ENCODE peak calls at places on chromosome 18, in five cellular contexts. Y is mucosa of descending colon, F is Calu3, M is A549, K is fibroblast of the aortic adventitia. S is an unnamed sample.

GRCh38 chr18:57446322-57446721 is 11.1 kb downstream of the ONECUT2 start:
- DNase-seq in Y (no peak), F (peak), M (peak), K (no peak), S (peak)

GRCh38 chr18:44136326-44136725 is 544.4 kb upstream of the SETBP1 start:
- DNase-seq in Y (no peak), F (no peak), M (no peak), K (no peak), S (no peak)

GRCh38 chr18:53380063-53380639 is 844.3 kb downstream of the MBD2 start:
- DNase-seq in Y (no peak), F (peak), M (peak), K (no peak), S (no peak)

GRCh38 chr18:41113885-41114482 is 841.0 kb upstream of the PIK3C3 start:
- DNase-seq in Y (no peak), F (no peak), M (no peak), K (peak), S (no peak)

GRCh38 chr18:14939141-14939540 is 191.2 kb downstream of the ANKRD30B start:
- DNase-seq in Y (no peak), F (no peak), M (no peak), K (no peak), S (no peak)

GRCh38 chr18:75638597-75639467 is 211.3 kb upstream of the SMIM21 start:
- DNase-seq in Y (no peak), F (no peak), M (no peak), K (peak), S (peak)

GRCh38 chr18:36325846-36326245 is 28.3 kb downstream of the FHOD3 start:
- DNase-seq in Y (no peak), F (no peak), M (no peak), K (no peak), S (no peak)

GRCh38 chr18:79616651-79617518 is 62.7 kb upstream of the CTDP1 start:
- DNase-seq in Y (no peak), F (no peak), M (no peak), K (no peak), S (peak)

GRCh38 chr18:3074094-3074493 is 61.1 kb upstream of the LPIN2 start:
- DNase-seq in Y (no peak), F (no peak), M (no peak), K (no peak), S (no peak)

GRCh38 chr18:23703057-23703986 is 14.1 kb downstream of the LAMA3 start:
- DNase-seq in Y (no peak), F (peak), M (peak), K (peak), S (no peak)

GRCh38 chr18:74351354-74351753 is 35.7 kb downstream of the C18orf63 start:
- DNase-seq in Y (no peak), F (no peak), M (no peak), K (peak), S (no peak)

GRCh38 chr18:77140439-77141109 is 8.0 kb upstream of the MBP start:
- DNase-seq in Y (no peak), F (no peak), M (no peak), K (no peak), S (no peak)

GRCh38 chr18:79587298-79588125 is 92.1 kb upstream of the CTDP1 start:
- DNase-seq in Y (peak), F (no peak), M (no peak), K (no peak), S (peak)

GRCh38 chr18:21141678-21142422 is 30.2 kb upstream of the ROCK1 start:
- DNase-seq in Y (no peak), F (no peak), M (no peak), K (peak), S (no peak)

GRCh38 chr18:61597321-61597720 is 264.1 kb downstream of the CDH20 start:
- DNase-seq in Y (no peak), F (no peak), M (no peak), K (no peak), S (no peak)

GRCh38 chr18:7174359-7175107 is 56.4 kb upstream of the LRRC30 start:
- DNase-seq in Y (no peak), F (peak), M (no peak), K (no peak), S (peak)

GRCh38 chr18:79901665-79902064 is 49.8 kb downstream of the SLC66A2 start:
- DNase-seq in Y (no peak), F (no peak), M (no peak), K (no peak), S (no peak)

GRCh38 chr18:55343396-55344073 is 244.5 kb downstream of the TCF4 start:
- DNase-seq in Y (no peak), F (no peak), M (no peak), K (peak), S (no peak)

GRCh38 chr18:71503222-71503621 is 1040.9 kb downstream of the CBLN2 start:
- DNase-seq in Y (no peak), F (no peak), M (no peak), K (no peak), S (no peak)

GRCh38 chr18:3579701-3580100 is 129.7 kb downstream of the TGIF1 start:
- DNase-seq in Y (no peak), F (no peak), M (no peak), K (peak), S (no peak)

GRCh38 chr18:42437646-42438045 is 482.6 kb downstream of the PIK3C3 start:
- DNase-seq in Y (no peak), F (no peak), M (no peak), K (peak), S (no peak)

GRCh38 chr18:55534547-55534946 is 53.4 kb downstream of the TCF4 start:
- DNase-seq in Y (no peak), F (no peak), M (no peak), K (no peak), S (no peak)

GRCh38 chr18:9684901-9685738 is 23.0 kb upstream of the RAB31 start:
- DNase-seq in Y (no peak), F (no peak), M (no peak), K (peak), S (no peak)

GRCh38 chr18:4453712-4454547 is 1.2 kb downstream of the DLGAP1 start:
- DNase-seq in Y (no peak), F (no peak), M (no peak), K (no peak), S (peak)

GRCh38 chr18:61545281-61546245 is 212.3 kb downstream of the CDH20 start:
- DNase-seq in Y (no peak), F (no peak), M (no peak), K (no peak), S (no peak)

DNA sequence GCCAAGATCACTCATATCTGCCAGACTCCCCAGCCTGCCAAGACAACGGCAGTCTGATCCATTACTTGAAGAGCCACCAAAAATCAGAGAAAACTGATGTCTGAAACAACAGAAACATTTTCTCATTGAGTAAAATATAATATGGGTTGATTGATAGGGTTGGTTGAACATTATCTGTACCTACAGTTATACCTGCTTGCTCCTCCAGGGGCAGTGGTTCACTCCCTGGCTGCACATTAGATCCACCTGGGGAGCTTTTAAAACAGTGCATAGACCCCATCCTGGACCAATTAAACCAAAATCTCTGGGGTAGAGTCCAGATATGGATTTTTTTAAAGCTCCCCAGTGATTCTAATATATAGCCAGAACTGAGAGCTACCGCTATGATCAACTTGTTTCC is 43.6 kb upstream of the SLC14A2 start:
- DNase-seq in Y (no peak), F (no peak), M (peak), K (no peak), S (peak)
- TF ChIP-seq CTCF in Y (no peak), F (no peak), M (no peak), K (peak), S (peak)

DNA sequence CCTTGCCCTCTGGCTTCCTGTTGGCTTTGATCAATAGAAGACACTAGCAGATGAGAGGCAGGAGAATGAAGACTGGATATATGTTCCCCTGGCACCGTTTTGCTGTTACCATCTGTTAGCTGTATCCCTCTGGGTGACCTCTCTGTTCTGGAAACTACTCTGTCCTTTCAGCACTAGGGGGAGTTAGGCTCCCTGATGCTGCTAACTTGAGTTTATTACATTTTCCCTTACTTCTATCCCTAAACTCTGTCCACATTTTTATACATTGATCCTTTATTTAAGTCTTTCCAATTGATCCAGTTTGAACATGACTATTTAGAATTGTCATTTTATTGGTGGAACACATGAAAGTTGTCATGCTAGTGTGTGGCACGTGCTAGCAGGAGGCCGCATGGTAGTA is 1014.3 kb upstream of the CDH2 start:
- DNase-seq in Y (no peak), F (peak), M (peak), K (peak), S (peak)
- TF ChIP-seq CTCF in Y (no peak), F (peak), M (no peak), K (peak), S (peak)

DNA sequence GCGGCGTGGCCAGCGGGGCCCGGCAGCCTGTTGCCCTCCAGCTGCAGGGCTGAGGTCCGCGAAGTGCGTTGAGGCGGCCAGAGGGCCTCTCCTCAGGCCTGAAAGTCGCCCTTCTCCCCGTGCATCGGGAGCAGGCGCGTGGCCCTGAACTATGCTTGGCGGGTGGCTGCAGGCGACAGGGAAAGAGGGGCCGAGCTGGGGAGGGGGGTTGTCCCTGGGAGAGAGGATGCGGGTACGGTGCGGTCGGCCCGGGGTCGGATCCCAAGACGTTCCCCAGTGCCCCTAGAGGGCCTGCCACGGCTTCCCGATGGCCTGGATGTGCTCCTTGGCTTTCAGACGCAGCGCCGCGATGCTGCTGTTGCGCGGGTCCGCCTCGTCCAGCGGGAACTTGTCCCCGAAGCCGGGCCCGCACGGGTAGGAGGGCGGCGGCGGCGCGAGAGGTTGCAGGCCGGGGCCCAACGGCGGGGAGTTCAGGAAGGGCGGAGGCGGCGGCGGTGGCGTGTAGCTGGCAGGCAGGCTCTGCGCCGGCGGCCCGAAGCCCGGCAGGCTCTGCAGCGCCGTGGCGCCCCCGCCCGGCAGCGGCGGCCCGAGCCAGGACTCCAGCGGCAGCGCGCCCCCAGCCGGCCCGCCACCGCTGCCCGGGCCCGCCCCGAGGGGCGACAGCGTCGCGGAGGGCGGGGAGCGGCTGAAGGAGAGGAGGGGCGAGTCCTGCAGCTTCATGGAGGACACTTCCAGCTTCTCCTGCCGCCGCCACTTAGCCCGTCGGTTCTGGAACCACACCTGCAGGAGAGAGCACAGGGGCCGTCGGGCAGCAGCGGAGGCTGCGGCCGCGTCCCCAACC is 4.3 kb downstream of the RAX start:
- DNase-seq in Y (peak), F (peak), M (peak), K (no peak), S (peak)
- TF ChIP-seq CTCF in Y (no peak), F (peak), M (peak), K (no peak), S (no peak)

DNA sequence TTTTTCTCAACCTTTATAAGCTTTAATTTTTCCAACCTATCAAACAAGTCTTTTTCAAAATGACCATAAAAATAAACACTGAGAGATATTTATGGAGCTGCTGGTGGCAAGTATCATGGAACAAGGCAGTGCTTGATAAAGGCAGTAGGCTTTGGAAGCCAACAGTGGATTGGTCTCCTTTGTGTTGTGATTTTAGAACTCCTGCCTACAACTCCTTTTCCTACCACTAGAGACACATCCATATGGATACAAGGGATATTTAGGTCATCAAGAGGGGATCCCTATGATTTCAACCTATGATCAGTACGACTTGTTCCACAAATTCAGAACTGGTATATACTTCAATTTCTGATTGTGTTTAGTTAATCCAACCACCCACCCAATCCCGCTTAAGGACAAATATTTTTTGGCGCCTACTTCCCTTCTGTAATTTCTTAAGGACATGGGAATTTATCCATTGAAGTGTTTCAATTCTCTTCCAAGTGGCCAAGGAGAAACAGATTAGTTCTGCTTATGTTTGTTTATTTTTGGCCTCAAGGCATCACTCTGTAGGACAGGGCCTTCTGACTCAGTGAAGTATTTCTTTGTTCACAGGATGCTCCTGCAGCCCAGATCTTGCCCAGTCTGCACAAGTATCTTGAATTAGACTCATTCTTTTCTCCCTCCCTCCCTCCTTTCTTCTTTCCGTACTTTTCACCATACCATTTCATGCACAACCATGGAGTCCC is 2119.6 kb upstream of the PIK3C3 start:
- DNase-seq in Y (no peak), F (no peak), M (no peak), K (no peak), S (no peak)
- TF ChIP-seq CTCF in Y (no peak), F (no peak), M (no peak), K (no peak), S (no peak)

GRCh38 chr18:32670727-32671126 is 102.1 kb downstream of the KLHL14 start:
- DNase-seq in Y (no peak), F (no peak), M (no peak), K (no peak), S (no peak)

GRCh38 chr18:32674491-32674890 is 98.3 kb downstream of the KLHL14 start:
- DNase-seq in Y (no peak), F (peak), M (no peak), K (no peak), S (no peak)

GRCh38 chr18:32669549-32670165 is 103.2 kb downstream of the KLHL14 start:
- DNase-seq in Y (no peak), F (peak), M (no peak), K (no peak), S (no peak)
- TF ChIP-seq CTCF in Y (no peak), F (peak), M (no peak), K (no peak), S (no peak)

GRCh38 chr18:13568443-13569392 is 157.6 kb downstream of the FAM210A start:
- DNase-seq in Y (no peak), F (no peak), M (no peak), K (no peak), S (no peak)
- TF ChIP-seq CTCF in Y (no peak), F (no peak), M (no peak), K (no peak), S (no peak)

GRCh38 chr18:65721634-65722033 is 29.2 kb upstream of the CDH7 start:
- DNase-seq in Y (no peak), F (no peak), M (no peak), K (no peak), S (no peak)

GRCh38 chr18:65725421-65726050 is 25.3 kb upstream of the CDH7 start:
- DNase-seq in Y (peak), F (peak), M (no peak), K (no peak), S (peak)
- TF ChIP-seq CTCF in Y (no peak), F (peak), M (peak), K (no peak), S (peak)

DNA sequence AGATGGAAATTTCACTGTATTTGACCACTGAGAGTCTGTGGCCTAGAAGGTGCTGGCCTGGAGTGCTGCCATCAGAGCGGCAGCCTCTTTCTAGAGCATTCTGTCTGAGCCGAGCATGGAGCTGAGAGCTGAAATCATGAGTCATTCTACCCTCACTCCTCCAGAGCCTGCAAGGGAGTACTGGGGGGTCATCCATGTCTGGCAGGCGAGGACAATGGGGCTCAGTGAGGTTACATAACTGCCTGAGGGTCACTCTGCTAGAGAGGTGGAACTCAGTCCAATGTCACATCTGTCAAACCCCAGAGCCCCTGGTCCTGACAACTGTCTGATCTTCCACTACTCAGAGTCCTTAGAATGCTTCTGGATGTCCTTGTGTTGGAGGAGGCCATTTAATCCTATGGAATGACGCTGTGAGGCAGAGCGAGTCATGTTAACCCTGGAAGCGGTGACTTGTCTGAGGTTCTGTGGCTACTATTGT is 65.3 kb downstream of the HAUS1 start:
- DNase-seq in Y (no peak), F (no peak), M (no peak), K (peak), S (no peak)
- TF ChIP-seq CTCF in Y (no peak), F (no peak), M (no peak), K (no peak), S (no peak)

DNA sequence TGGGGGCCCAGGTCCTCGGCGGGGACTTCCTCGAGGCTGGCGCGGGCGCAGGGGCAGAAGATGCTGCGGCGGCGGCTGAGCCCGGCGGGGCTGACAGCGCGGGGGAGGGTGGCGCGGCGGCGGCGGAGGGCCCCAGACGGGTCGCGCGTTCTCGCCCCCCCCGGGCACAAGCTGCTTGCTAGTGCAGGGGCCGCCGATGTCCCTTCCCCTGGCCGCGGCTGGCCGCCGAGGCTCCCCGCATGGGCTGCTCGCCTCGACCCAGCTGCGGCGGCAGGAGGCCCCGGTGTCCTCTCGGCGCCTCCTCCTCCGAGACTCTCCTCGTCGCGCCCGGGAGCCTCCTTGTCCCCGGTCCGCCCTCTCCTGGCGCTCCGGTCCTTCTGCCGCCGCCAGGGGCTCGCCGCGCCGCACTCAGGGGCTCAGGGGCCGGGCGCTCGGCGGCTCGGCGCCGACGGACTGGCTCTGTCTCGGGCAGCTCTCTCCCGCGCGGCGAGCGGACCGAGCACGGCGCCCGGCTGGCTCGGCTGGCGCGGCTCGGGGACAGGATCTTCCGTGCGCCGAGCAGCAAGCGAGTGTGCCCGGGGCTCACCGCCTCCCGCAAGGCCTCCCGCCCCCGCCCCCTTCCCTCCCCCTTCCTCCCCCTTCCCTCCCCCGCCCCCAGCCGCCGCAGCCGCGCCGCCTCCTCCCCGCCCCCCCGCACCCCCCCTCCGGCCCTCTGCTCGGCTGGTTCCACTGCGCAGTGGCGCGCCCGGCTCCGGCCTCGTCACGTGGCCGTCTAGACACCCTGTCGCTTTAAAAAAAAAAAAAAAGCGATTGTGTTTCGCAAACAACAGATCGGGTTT is 902 bp upstream of the SMAD7 start:
- DNase-seq in Y (peak), F (peak), M (no peak), K (peak), S (peak)
- TF ChIP-seq CTCF in Y (no peak), F (peak), M (no peak), K (peak), S (peak)

GRCh38 chr18:50586710-50587109 is 26.8 kb downstream of the MAPK4 start:
- DNase-seq in Y (no peak), F (no peak), M (no peak), K (no peak), S (no peak)
- TF ChIP-seq CTCF in Y (no peak), F (no peak), M (no peak), K (peak), S (peak)

S was measured in glutamatergic neuron.